ENCODE peak calls at places on chromosomes 4 and X, in five cellular contexts. One of them, this sample, is unnamed.

GRCh38 chrX:124829930-124830329 is 483.6 kb downstream of the SH2D1A start:
- DNase-seq in neural progenitor cell: no peak
- DNase-seq in GM23338: no peak
- DNase-seq in GM23248: no peak
- DNase-seq in MM.1S: no peak
- DNase-seq in this sample: no peak

GRCh38 chr4:100933628-100934027 is 413.7 kb downstream of the PPP3CA start:
- DNase-seq in neural progenitor cell: no peak
- DNase-seq in GM23338: no peak
- DNase-seq in GM23248: peak
- DNase-seq in MM.1S: no peak
- DNase-seq in this sample: no peak

GRCh38 chr4:6974138-6974848 is 64.7 kb downstream of the TBC1D14 start:
- DNase-seq in neural progenitor cell: peak
- DNase-seq in GM23338: peak
- DNase-seq in GM23248: peak
- DNase-seq in MM.1S: peak
- DNase-seq in this sample: peak

GRCh38 chr4:64271601-64272081 is 137.6 kb downstream of the TECRL start:
- DNase-seq in neural progenitor cell: no peak
- DNase-seq in GM23338: peak
- DNase-seq in GM23248: peak
- DNase-seq in MM.1S: no peak
- DNase-seq in this sample: peak

GRCh38 chr4:161546902-161547301 is 616.9 kb downstream of the FSTL5 start:
- DNase-seq in neural progenitor cell: no peak
- DNase-seq in GM23338: no peak
- DNase-seq in GM23248: no peak
- DNase-seq in MM.1S: no peak
- DNase-seq in this sample: no peak

GRCh38 chrX:69145281-69145680 is 20.0 kb downstream of the PJA1 start:
- DNase-seq in neural progenitor cell: no peak
- DNase-seq in GM23338: no peak
- DNase-seq in GM23248: no peak
- DNase-seq in MM.1S: no peak
- DNase-seq in this sample: no peak

GRCh38 chrX:35339796-35340195 is 397.2 kb downstream of the FAM47B start:
- DNase-seq in neural progenitor cell: no peak
- DNase-seq in GM23338: no peak
- DNase-seq in GM23248: no peak
- DNase-seq in MM.1S: no peak
- DNase-seq in this sample: peak

GRCh38 chrX:25531096-25531495 is 515.3 kb upstream of the ARX start:
- DNase-seq in neural progenitor cell: no peak
- DNase-seq in GM23338: no peak
- DNase-seq in GM23248: no peak
- DNase-seq in MM.1S: no peak
- DNase-seq in this sample: no peak

GRCh38 chr4:135508006-135508714 is 1306.6 kb upstream of the PABPC4L start:
- DNase-seq in neural progenitor cell: no peak
- DNase-seq in GM23338: no peak
- DNase-seq in GM23248: peak
- DNase-seq in MM.1S: peak
- DNase-seq in this sample: peak

GRCh38 chrX:120549483-120550452 is 11.0 kb downstream of the CUL4B start:
- DNase-seq in neural progenitor cell: no peak
- DNase-seq in GM23338: no peak
- DNase-seq in GM23248: peak
- DNase-seq in MM.1S: no peak
- DNase-seq in this sample: peak

GRCh38 chr4:95392886-95393285 is 155.9 kb downstream of the UNC5C start:
- DNase-seq in neural progenitor cell: no peak
- DNase-seq in GM23338: no peak
- DNase-seq in GM23248: no peak
- DNase-seq in MM.1S: no peak
- DNase-seq in this sample: no peak

GRCh38 chr4:24166501-24166900 is 276.7 kb upstream of the PPARGC1A start:
- DNase-seq in neural progenitor cell: no peak
- DNase-seq in GM23338: no peak
- DNase-seq in GM23248: no peak
- DNase-seq in MM.1S: peak
- DNase-seq in this sample: no peak

GRCh38 chr4:24988776-24989175 is 42.0 kb downstream of the LGI2 start:
- DNase-seq in neural progenitor cell: peak
- DNase-seq in GM23338: peak
- DNase-seq in GM23248: peak
- DNase-seq in MM.1S: peak
- DNase-seq in this sample: peak

GRCh38 chr4:89247951-89248350 is 59.6 kb downstream of the GPRIN3 start:
- DNase-seq in neural progenitor cell: no peak
- DNase-seq in GM23338: no peak
- DNase-seq in GM23248: no peak
- DNase-seq in MM.1S: no peak
- DNase-seq in this sample: no peak

GRCh38 chr4:78684196-78685079 is 91.7 kb upstream of the BMP2K start:
- DNase-seq in neural progenitor cell: no peak
- DNase-seq in GM23338: no peak
- DNase-seq in GM23248: no peak
- DNase-seq in MM.1S: no peak
- DNase-seq in this sample: peak

GRCh38 chrX:140764401-140764919 is 54.9 kb downstream of the LINC00632 start:
- DNase-seq in neural progenitor cell: peak
- DNase-seq in GM23338: peak
- DNase-seq in GM23248: peak
- DNase-seq in MM.1S: peak
- DNase-seq in this sample: peak

GRCh38 chrX:99938464-99938863 is 471.6 kb downstream of the PCDH19 start:
- DNase-seq in neural progenitor cell: no peak
- DNase-seq in GM23338: no peak
- DNase-seq in GM23248: no peak
- DNase-seq in MM.1S: no peak
- DNase-seq in this sample: no peak

GRCh38 chr4:177256950-177257349 is 52.7 kb upstream of the NEIL3 start:
- DNase-seq in neural progenitor cell: no peak
- DNase-seq in GM23338: no peak
- DNase-seq in GM23248: no peak
- DNase-seq in MM.1S: no peak
- DNase-seq in this sample: no peak

GRCh38 chr4:113806850-113807249 is 45.3 kb upstream of the CAMK2D start:
- DNase-seq in neural progenitor cell: no peak
- DNase-seq in GM23338: no peak
- DNase-seq in GM23248: no peak
- DNase-seq in MM.1S: no peak
- DNase-seq in this sample: no peak

GRCh38 chr4:113815826-113816225 is 54.3 kb upstream of the CAMK2D start:
- DNase-seq in neural progenitor cell: no peak
- DNase-seq in GM23338: no peak
- DNase-seq in GM23248: no peak
- DNase-seq in MM.1S: no peak
- DNase-seq in this sample: no peak

GRCh38 chr4:113809313-113809712 is 47.8 kb upstream of the CAMK2D start:
- DNase-seq in neural progenitor cell: no peak
- DNase-seq in GM23338: peak
- DNase-seq in GM23248: no peak
- DNase-seq in MM.1S: no peak
- DNase-seq in this sample: no peak

GRCh38 chr4:113811329-113811728 is 49.8 kb upstream of the CAMK2D start:
- DNase-seq in neural progenitor cell: no peak
- DNase-seq in GM23338: no peak
- DNase-seq in GM23248: peak
- DNase-seq in MM.1S: no peak
- DNase-seq in this sample: no peak

DNA sequence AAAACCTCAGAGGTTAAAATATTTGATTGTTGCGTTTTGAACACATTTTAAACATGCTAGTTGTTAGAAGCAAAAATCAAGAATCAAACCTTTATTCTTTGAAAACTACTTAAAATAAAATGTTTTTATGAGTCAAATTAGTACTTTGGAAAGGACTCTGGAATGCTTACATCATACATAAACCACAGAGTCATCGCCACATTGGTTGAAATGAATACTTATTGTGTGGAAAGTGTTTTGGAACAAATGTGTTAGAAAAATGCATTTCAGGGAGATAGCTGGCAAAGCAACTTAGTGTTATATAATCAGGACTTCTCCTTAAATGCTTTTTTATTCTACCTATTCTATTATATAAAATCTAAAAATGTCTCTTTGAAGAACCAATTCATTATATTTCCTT is 49.4 kb upstream of the CAMK2D start:
- DNase-seq in neural progenitor cell: no peak
- DNase-seq in GM23338: no peak
- DNase-seq in GM23248: peak
- DNase-seq in MM.1S: no peak
- DNase-seq in this sample: no peak
- TF ChIP-seq EZH2phosphoT487 in neural progenitor cell: no peak
- TF ChIP-seq EZH2phosphoT487 in GM23338: no peak
- TF ChIP-seq EZH2phosphoT487 in GM23248: no peak
- TF ChIP-seq EZH2phosphoT487 in MM.1S: no peak
- TF ChIP-seq EZH2phosphoT487 in this sample: no peak

DNA sequence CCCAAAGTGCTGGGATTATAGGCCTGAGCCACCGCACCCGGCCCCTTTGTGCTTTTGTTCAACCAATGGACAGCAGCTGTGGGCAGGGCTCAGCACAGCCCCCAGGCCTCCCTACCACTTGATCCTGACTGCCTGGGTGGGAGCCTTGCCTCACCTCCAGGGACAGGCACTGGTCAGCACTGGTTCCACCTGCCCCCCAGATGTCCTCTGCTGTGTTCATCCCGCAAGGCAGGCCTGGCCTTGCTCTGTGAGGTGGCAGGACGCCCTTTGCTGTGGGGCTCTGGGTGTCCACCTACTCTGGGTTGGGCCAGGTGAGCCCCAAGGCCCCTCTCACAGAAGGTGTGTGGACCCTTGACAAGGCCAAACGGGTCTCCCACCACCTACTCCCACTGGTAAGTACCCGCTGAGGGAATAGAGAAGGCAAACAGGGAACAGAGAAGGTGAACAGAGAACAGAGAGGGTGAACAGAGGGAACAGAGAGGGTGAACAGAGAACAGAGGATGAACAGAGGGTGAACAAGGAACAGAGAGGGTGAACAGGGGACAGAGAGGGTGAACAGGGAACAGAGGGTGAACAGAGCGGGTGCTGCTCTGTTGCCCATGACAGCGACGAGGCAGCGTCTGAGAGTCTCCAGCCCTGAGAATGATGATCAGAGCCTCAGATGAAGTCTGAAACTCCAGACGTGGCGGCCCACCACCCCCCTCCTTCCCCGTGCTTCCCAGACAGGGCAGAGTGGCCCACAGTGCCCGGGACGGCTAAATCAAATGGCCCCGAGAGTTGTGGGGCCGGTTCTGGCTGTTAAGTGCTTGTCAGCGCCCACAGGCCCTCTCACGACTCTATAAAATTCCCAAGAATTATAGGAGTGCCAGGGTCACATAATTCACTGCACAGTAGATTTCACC is 55.0 kb upstream of the NKX1-1 start:
- DNase-seq in neural progenitor cell: no peak
- DNase-seq in GM23338: no peak
- DNase-seq in GM23248: no peak
- DNase-seq in MM.1S: no peak
- DNase-seq in this sample: peak
- H2AFZ ChIP-seq in neural progenitor cell: no peak
- H2AFZ ChIP-seq in GM23338: no peak
- H2AFZ ChIP-seq in GM23248: no peak
- H2AFZ ChIP-seq in MM.1S: no peak
- H2AFZ ChIP-seq in this sample: no peak

GRCh38 chr4:16082038-16082423 is 1.8 kb downstream of the PROM1 start:
- DNase-seq in neural progenitor cell: no peak
- DNase-seq in GM23338: peak
- DNase-seq in GM23248: peak
- DNase-seq in MM.1S: no peak
- DNase-seq in this sample: no peak

GRCh38 chr4:16079046-16079445 is 4.8 kb downstream of the PROM1 start:
- DNase-seq in neural progenitor cell: no peak
- DNase-seq in GM23338: no peak
- DNase-seq in GM23248: no peak
- DNase-seq in MM.1S: peak
- DNase-seq in this sample: no peak

GRCh38 chr4:16085822-16086221 is 2.0 kb upstream of the PROM1 start:
- DNase-seq in neural progenitor cell: no peak
- DNase-seq in GM23338: no peak
- DNase-seq in GM23248: no peak
- DNase-seq in MM.1S: peak
- DNase-seq in this sample: no peak

GRCh38 chr4:16082424-16083216 is 1.2 kb downstream of the PROM1 start:
- DNase-seq in neural progenitor cell: peak
- DNase-seq in GM23338: peak
- DNase-seq in GM23248: peak
- DNase-seq in MM.1S: no peak
- DNase-seq in this sample: no peak

GRCh38 chr4:16083217-16084191 is at the start of gene PROM1:
- DNase-seq in neural progenitor cell: peak
- DNase-seq in GM23338: peak
- DNase-seq in GM23248: peak
- DNase-seq in MM.1S: no peak
- DNase-seq in this sample: no peak
- TF ChIP-seq EZH2 in neural progenitor cell: peak
- TF ChIP-seq EZH2 in GM23338: no peak
- TF ChIP-seq EZH2 in GM23248: peak
- TF ChIP-seq EZH2 in MM.1S: no peak
- TF ChIP-seq EZH2 in this sample: no peak

GRCh38 chr4:11626046-11626445 is 197.4 kb upstream of the HS3ST1 start:
- DNase-seq in neural progenitor cell: no peak
- DNase-seq in GM23338: no peak
- DNase-seq in GM23248: no peak
- DNase-seq in MM.1S: no peak
- DNase-seq in this sample: peak

GRCh38 chr4:11625206-11625605 is 196.5 kb upstream of the HS3ST1 start:
- DNase-seq in neural progenitor cell: no peak
- DNase-seq in GM23338: no peak
- DNase-seq in GM23248: no peak
- DNase-seq in MM.1S: no peak
- DNase-seq in this sample: no peak

GRCh38 chr4:11631416-11631815 is 202.7 kb upstream of the HS3ST1 start:
- DNase-seq in neural progenitor cell: no peak
- DNase-seq in GM23338: no peak
- DNase-seq in GM23248: no peak
- DNase-seq in MM.1S: no peak
- DNase-seq in this sample: peak

GRCh38 chr4:11632015-11632414 is 203.3 kb upstream of the HS3ST1 start:
- DNase-seq in neural progenitor cell: no peak
- DNase-seq in GM23338: no peak
- DNase-seq in GM23248: no peak
- DNase-seq in MM.1S: no peak
- DNase-seq in this sample: peak

DNA sequence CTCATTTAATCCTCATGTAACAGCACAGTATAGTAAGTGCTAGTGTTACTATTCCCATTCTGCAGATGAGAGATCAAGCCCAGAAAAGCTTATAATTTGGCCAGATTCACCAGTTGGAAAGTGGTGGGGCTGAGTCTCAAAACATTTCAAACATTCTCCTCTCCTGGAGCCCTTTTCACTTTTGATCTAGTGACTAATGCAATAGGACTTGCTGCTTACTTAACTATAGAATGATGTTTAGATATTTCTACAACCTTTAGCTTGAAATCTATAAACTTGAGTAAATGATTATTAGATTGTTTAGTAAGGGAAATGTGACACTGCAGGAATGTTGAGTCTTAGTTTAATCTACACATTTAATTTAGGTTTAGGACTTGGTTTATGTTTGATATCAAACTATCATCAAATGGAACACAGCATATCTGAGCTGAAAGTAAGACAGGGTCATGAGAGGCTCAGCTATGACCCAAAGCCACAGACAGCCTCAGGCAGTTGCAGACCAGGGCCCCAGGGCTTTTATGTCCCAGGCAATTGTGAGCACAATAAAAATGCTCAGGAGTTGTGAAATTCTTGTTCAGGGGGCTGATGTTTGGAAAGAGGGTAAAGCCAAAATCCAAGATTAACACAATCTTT is 199.5 kb upstream of the HS3ST1 start:
- DNase-seq in neural progenitor cell: no peak
- DNase-seq in GM23338: no peak
- DNase-seq in GM23248: no peak
- DNase-seq in MM.1S: no peak
- DNase-seq in this sample: peak
- TF ChIP-seq EZH2phosphoT487 in neural progenitor cell: no peak
- TF ChIP-seq EZH2phosphoT487 in GM23338: no peak
- TF ChIP-seq EZH2phosphoT487 in GM23248: no peak
- TF ChIP-seq EZH2phosphoT487 in MM.1S: no peak
- TF ChIP-seq EZH2phosphoT487 in this sample: no peak